ENCODE peak calls at places on chromosomes 11 and 22, in four cellular contexts. One of them, this sample, is unnamed.

GRCh38 chr11:72685560-72686480 is 11.6 kb upstream of the PDE2A start:
- DNase-seq in H1: no peak
- DNase-seq in mesendoderm: no peak
- DNase-seq in IMR-90: peak; percentile 19
- DNase-seq in this sample: no peak

GRCh38 chr22:48507595-48508350 is 1319.9 kb downstream of the BRD1 start:
- DNase-seq in IMR-90: no peak
- DNase-seq in H1: no peak
- DNase-seq in mesendoderm: no peak
- DNase-seq in this sample: no peak

GRCh38 chr22:46238541-46238940 is 11.6 kb downstream of the CDPF1 start:
- DNase-seq in mesendoderm: no peak
- DNase-seq in H1: no peak
- DNase-seq in IMR-90: no peak
- DNase-seq in this sample: no peak

GRCh38 chr11:44564653-44565007 is 833 bp upstream of the CD82 start:
- DNase-seq in H1: no peak
- DNase-seq in IMR-90: peak; percentile 84
- DNase-seq in mesendoderm: no peak
- DNase-seq in this sample: peak; percentile 45

GRCh38 chr11:64016512-64016911 is 19.2 kb upstream of the FLRT1 start:
- DNase-seq in H1: no peak
- DNase-seq in mesendoderm: no peak
- DNase-seq in IMR-90: no peak
- DNase-seq in this sample: no peak

GRCh38 chr22:37260939-37261338 is 16.9 kb upstream of the RAC2 start:
- DNase-seq in mesendoderm: peak; percentile 69
- DNase-seq in H1: no peak
- DNase-seq in IMR-90: peak; percentile 51
- DNase-seq in this sample: peak; percentile 78

GRCh38 chr11:63845911-63846310 is 7.0 kb downstream of the MARK2 start:
- DNase-seq in IMR-90: no peak
- DNase-seq in mesendoderm: no peak
- DNase-seq in H1: no peak
- DNase-seq in this sample: no peak

GRCh38 chr11:68963779-68964178 is 17.0 kb downstream of the MRGPRD start:
- DNase-seq in mesendoderm: peak; percentile 70
- DNase-seq in IMR-90: peak; percentile 19
- DNase-seq in H1: no peak
- DNase-seq in this sample: peak; percentile 43

GRCh38 chr11:103234974-103235373 is 125.7 kb downstream of the DYNC2H1 start:
- DNase-seq in mesendoderm: peak; percentile 8
- DNase-seq in IMR-90: peak; percentile 89
- DNase-seq in H1: no peak
- DNase-seq in this sample: no peak

GRCh38 chr22:17944205-17944725 is 80.1 kb downstream of the MICAL3 start:
- DNase-seq in H1: no peak
- DNase-seq in IMR-90: no peak
- DNase-seq in mesendoderm: no peak
- DNase-seq in this sample: no peak

DNA sequence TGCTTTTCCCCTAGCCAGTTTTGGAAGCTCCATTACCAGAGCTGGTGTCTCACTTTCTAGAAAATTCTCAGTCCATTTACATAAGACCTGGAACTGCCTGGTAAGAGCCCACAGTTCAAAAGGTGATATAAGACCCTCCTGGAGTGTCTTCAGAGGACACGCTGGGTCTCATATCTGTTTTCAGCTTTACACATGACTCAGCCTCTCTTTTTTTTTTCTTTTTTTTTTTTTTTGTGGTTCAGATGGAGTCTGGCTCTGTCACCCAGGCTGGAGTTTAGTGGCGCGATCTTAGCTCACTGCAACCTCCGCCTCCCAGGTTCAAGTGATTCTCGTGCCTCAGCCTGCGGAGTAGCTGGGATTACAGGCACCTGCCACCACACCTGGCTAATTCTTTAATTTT is 30.7 kb downstream of the WEE1 start:
- DNase-seq in H1: no peak
- DNase-seq in mesendoderm: no peak
- DNase-seq in IMR-90: peak; percentile 26
- DNase-seq in this sample: no peak
- H2AK5ac ChIP-seq in H1: no peak overlapping the region
- H2AK5ac ChIP-seq in mesendoderm: no peak overlapping the region
- H2AK5ac ChIP-seq in IMR-90: peak overlapping the region; percentile 21
- H2AK5ac ChIP-seq in this sample: no peak overlapping the region

DNA sequence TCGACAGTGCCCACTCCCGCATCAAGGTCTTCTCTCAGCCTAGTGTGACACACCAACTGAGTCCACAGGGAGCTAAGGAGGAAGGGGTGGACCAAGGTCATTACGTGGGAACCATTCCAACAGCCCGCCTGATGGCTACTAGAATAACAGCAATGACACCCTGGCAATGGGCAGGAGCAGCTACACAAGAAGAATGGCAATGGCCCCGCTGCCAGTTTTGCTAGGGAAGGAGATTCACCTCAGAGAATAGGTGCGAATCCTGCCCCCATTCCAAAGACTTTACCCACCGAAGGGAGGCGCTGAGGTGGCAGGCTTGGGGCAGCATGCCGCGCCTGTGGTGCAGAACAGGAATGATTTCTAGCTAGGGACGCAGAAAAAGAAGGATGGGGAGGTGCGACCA is 9.1 kb downstream of the WT1 start:
- DNase-seq in mesendoderm: no peak
- DNase-seq in H1: no peak
- DNase-seq in IMR-90: no peak
- DNase-seq in this sample: no peak
- H4K5ac ChIP-seq in mesendoderm: no peak overlapping the region
- H4K5ac ChIP-seq in H1: no peak overlapping the region
- H4K5ac ChIP-seq in IMR-90: no peak overlapping the region
- H4K5ac ChIP-seq in this sample: no peak overlapping the region

GRCh38 chr11:75560644-75561043 is 1.4 kb upstream of the SERPINH1 start:
- DNase-seq in mesendoderm: no peak
- DNase-seq in H1: no peak
- DNase-seq in IMR-90: peak; percentile 45
- DNase-seq in this sample: no peak

GRCh38 chr11:75557649-75558494 is 4.2 kb upstream of the SERPINH1 start:
- DNase-seq in IMR-90: peak; percentile 95
- DNase-seq in H1: no peak
- DNase-seq in mesendoderm: no peak
- DNase-seq in this sample: peak; percentile 42

GRCh38 chr11:75562048-75562835 is at the start of gene SERPINH1:
- DNase-seq in H1: no peak
- DNase-seq in IMR-90: peak; percentile 84
- DNase-seq in mesendoderm: peak; percentile 96
- DNase-seq in this sample: peak; percentile 90

GRCh38 chr11:75561426-75562047 is 516 bp upstream of the SERPINH1 start:
- DNase-seq in H1: no peak
- DNase-seq in mesendoderm: peak; percentile 36
- DNase-seq in IMR-90: no peak
- DNase-seq in this sample: peak; percentile 35

DNA sequence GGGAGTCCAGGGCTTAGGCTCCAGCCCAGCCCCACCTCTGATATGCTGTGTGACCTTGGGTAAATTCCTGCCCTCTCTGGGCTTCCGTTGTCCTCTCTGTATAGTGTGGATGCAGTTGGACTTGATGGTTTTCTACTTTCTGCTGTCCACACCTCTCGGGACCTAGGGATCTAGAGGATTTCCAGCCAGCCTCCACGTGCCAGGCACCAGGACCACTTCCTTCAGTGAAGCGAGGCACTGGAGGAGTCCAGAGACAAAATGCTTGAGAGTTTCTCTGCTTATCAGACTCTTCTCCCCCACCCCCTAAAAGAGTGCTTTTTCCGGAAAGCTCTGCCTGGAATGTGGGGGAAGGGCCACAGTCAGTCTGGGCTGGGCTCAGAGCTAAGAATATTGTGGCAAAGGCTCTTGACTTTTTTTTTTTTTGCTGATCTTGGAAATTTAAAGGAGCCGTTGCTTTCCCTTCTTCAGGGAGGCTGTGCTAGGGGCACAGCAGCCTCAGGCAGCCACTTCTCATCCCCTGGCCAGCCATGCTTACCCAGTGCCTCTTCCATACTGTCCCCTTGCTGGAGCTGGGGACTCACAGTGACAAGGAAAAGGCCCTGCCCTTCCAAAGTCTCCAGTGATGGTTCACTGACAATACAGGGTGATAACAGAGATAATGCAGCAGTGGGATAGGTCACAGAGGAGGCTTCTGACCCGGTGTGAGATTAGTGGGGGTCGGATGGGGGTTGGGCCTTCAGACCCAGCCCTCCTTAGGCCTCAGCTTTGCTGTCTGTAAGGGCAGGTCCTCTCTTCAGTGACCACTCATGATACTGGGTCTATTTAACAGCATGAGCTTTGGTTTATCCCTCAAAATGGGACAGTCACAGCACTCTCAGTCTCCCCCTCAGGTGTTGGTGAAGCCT is 2.9 kb upstream of the SERPINH1 start:
- DNase-seq in IMR-90: peak; percentile 75
- DNase-seq in H1: no peak
- DNase-seq in mesendoderm: peak; percentile 94
- DNase-seq in this sample: no peak
- H2BK120ac ChIP-seq in IMR-90: peak overlapping the region; percentile 99
- H2BK120ac ChIP-seq in H1: peak overlapping the region; percentile 51
- H2BK120ac ChIP-seq in mesendoderm: peak overlapping the region; percentile 86
- H2BK120ac ChIP-seq in this sample: no peak overlapping the region

DNA sequence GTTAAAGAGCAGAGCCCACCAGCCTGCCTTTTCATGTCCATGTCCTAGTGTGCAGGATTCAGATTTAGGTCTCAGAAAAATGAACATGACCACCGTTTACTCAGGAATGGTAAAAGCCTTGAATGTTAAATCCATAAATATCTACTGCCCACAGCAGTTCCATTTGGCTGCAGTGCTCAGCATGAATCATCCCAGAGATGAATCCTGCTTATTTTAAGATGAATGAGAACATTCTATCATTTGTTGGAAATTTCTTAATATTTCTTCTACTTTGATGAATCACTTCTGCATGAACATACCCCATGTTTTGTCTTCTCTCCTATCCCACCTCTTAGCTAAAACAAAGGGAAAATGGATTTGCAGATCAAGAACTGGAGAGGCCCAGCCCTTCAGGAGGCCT is 47.5 kb upstream of the AQP11 start:
- DNase-seq in H1: no peak
- DNase-seq in mesendoderm: no peak
- DNase-seq in IMR-90: peak; percentile 78
- DNase-seq in this sample: no peak
- H2AK5ac ChIP-seq in H1: no peak overlapping the region
- H2AK5ac ChIP-seq in mesendoderm: no peak overlapping the region
- H2AK5ac ChIP-seq in IMR-90: peak overlapping the region; percentile 18
- H2AK5ac ChIP-seq in this sample: no peak overlapping the region

DNA sequence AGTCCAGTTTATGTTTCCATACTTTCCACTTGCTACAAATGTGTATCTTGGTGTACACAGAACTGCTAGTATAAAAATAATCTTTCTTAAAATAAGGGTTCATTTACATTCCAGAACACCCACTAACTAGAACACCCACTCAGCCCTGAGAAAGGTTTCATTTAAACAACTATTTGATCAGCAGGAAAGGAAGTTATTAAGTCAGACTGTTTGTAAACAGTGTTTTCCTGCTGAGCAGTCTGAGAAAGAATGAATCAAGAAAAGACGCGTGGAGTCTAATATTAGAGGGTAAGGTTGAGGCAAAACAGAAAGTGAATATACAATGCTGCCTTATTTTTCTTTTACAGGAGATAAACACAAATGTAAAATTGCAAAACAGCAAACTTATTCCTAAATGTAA is 32.7 kb downstream of the NARS2 start:
- DNase-seq in H1: no peak
- DNase-seq in mesendoderm: no peak
- DNase-seq in IMR-90: peak; percentile 79
- DNase-seq in this sample: no peak
- H4K5ac ChIP-seq in H1: no peak overlapping the region
- H4K5ac ChIP-seq in mesendoderm: no peak overlapping the region
- H4K5ac ChIP-seq in IMR-90: no peak overlapping the region
- H4K5ac ChIP-seq in this sample: no peak overlapping the region

GRCh38 chr11:120482149-120482548 is 29.4 kb upstream of the GRIK4 start:
- DNase-seq in mesendoderm: no peak
- DNase-seq in H1: no peak
- DNase-seq in IMR-90: peak; percentile 39
- DNase-seq in this sample: no peak
- H2BK120ac ChIP-seq in mesendoderm: no peak overlapping the region
- H2BK120ac ChIP-seq in H1: no peak overlapping the region
- H2BK120ac ChIP-seq in IMR-90: no peak overlapping the region
- H2BK120ac ChIP-seq in this sample: no peak overlapping the region

DNA sequence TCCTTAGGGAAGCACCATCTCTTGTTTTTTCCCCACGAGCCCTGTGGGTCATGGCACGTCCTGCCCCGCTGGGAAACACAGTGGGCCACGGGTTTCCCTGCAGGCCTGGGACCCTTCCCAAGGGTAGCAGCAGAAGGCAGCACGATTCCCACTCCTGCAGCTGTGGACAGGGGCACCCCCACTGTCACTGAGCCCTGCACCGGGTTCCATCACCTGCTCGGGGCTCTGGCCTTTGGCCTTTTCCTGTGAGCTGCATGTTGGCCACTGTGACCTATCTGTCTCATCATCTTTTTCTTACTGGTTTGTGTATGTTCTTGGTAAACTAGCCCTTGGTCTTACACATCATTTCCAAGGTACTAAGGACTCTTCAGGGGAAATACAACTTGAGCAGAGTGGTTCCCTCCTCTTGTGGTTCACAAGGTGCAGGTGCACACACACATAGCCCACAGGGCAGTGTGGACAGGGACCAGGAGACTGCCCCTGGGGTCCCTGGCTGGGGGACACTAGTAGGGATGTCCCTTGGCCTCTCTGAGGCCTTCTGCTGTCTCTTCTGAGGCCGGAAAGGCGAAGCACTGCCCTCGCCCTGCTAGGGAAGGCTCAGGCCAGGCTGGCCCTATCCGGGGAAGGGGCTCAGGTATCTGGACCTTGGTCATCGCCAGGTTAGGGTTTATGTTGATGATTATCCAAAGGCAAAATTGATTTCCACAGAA is 19.0 kb upstream of the TXNRD2 start:
- DNase-seq in mesendoderm: no peak
- DNase-seq in IMR-90: no peak
- DNase-seq in H1: no peak
- DNase-seq in this sample: no peak
- H2AK5ac ChIP-seq in mesendoderm: no peak overlapping the region
- H2AK5ac ChIP-seq in IMR-90: no peak overlapping the region
- H2AK5ac ChIP-seq in H1: peak overlapping the region; percentile 33
- H2AK5ac ChIP-seq in this sample: no peak overlapping the region

DNA sequence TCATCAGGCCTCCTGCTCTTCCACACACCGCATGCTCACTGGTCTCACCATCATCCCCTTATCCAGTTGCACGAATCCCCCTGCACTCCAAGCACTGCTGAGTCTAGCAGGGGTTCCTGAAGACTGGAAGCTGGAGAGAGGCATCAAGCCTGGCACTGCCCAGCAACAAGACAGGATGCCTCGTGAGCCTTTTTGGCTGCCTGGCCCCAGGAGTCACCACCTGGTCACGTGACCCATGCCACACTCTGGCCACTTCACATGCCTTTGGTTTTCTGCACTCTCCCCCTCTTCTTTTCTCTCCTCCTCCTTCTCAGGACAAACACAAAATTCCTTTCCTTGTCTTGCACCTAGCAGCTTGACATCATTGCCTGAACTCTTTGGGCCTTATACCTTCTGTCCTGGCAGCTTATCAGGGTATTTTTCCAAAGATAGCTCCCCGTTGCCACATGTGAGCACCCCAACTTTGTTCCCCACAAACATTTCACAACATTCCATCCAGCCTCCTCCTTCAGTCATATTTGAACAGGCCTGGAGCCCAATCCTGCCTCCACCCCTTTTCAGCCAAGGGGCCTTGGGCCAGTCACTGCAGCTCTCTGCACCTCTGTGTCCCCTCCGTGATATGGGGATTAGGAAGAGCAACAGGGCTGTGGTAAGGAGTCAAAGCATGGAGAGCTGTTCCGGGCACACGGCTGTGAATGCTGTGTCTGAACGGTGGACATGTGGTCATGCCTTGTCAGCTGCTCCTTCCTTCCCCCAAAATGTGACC is 2.8 kb upstream of the PACSIN2 start:
- DNase-seq in mesendoderm: no peak
- DNase-seq in H1: no peak
- DNase-seq in IMR-90: no peak
- DNase-seq in this sample: no peak
- H4K5ac ChIP-seq in mesendoderm: no peak overlapping the region
- H4K5ac ChIP-seq in H1: no peak overlapping the region
- H4K5ac ChIP-seq in IMR-90: no peak overlapping the region
- H4K5ac ChIP-seq in this sample: no peak overlapping the region